ENCODE peak calls at places on chromosomes 6 and 20, in eight cellular contexts. H, T, W, C, I, J, P and M are unnamed samples.

GRCh38 chr6:157548635-157549467 is 167.9 kb downstream of the ZDHHC14 start:
- DNase-seq in T (no peak), C (no peak), H (no peak), W (no peak), I (no peak), P (no peak), J (no peak), M (no peak)

GRCh38 chr6:85250586-85251216 is 199.2 kb upstream of the NT5E start:
- DNase-seq in H (no peak), P (peak), J (peak), C (peak), W (peak), T (no peak), I (no peak), M (peak)

GRCh38 chr6:8229913-8230312 is 127.6 kb upstream of the EEF1E1 start:
- DNase-seq in T (no peak), P (no peak), W (no peak), C (no peak), H (no peak), I (no peak), J (no peak), M (no peak)

GRCh38 chr6:153790048-153790447 is 249.0 kb upstream of the OPRM1 start:
- DNase-seq in J (peak), P (peak), T (peak), C (peak), I (no peak), W (peak), H (no peak), M (peak)

GRCh38 chr20:50004175-50004574 is 21.4 kb downstream of the SNAI1 start:
- DNase-seq in W (no peak), J (peak), T (no peak), C (peak), P (no peak), H (no peak), I (no peak), M (no peak)

GRCh38 chr6:25930532-25931410 is at the start of gene SLC17A2:
- DNase-seq in T (no peak), J (no peak), P (no peak), I (no peak), W (no peak), H (no peak), C (no peak), M (no peak)

GRCh38 chr6:101393291-101394251 is at the start of gene GRIK2:
- DNase-seq in P (peak), H (no peak), C (peak), J (peak), W (no peak), T (peak), I (no peak), M (peak)

GRCh38 chr6:36737043-36737785 is 39.6 kb downstream of the RAB44 start:
- DNase-seq in I (no peak), T (no peak), W (no peak), H (no peak), P (no peak), C (no peak), J (no peak), M (no peak)

GRCh38 chr6:53910834-53911233 is 116.0 kb downstream of the LRRC1 start:
- DNase-seq in I (no peak), J (peak), C (peak), H (no peak), T (no peak), P (no peak), W (no peak), M (no peak)

GRCh38 chr20:14700641-14700965 is 363.2 kb upstream of the FLRT3 start:
- DNase-seq in J (peak), C (peak), W (peak), H (no peak), P (peak), I (no peak), T (peak), M (peak)

GRCh38 chr6:137043710-137044365 is 927 bp downstream of the IL20RA start:
- DNase-seq in I (peak), H (no peak), C (peak), J (peak), W (peak), T (peak), P (peak), M (peak)

GRCh38 chr20:37901667-37902503 is 1.0 kb upstream of the VSTM2L start:
- DNase-seq in C (peak), I (no peak), H (no peak), P (peak), T (peak), J (peak), W (peak), M (peak)
- H3K4me3 ChIP-seq in C (no peak), I (no peak), H (peak), P (peak), T (peak), J (peak), W (peak), M (peak)

GRCh38 chr20:25507385-25508082 is 77.8 kb downstream of the NINL start:
- DNase-seq in J (no peak), C (no peak), T (no peak), I (no peak), P (no peak), H (no peak), W (no peak), M (no peak)

GRCh38 chr20:25509084-25509483 is 76.2 kb downstream of the NINL start:
- DNase-seq in W (no peak), H (no peak), P (no peak), J (no peak), I (no peak), T (no peak), C (no peak), M (no peak)

GRCh38 chr20:25510202-25510601 is 75.1 kb downstream of the NINL start:
- DNase-seq in W (no peak), I (no peak), T (no peak), H (no peak), J (no peak), P (no peak), C (no peak), M (no peak)

GRCh38 chr20:25510721-25511120 is 74.6 kb downstream of the NINL start:
- DNase-seq in T (no peak), W (no peak), C (no peak), H (no peak), I (no peak), J (no peak), P (no peak), M (no peak)

DNA sequence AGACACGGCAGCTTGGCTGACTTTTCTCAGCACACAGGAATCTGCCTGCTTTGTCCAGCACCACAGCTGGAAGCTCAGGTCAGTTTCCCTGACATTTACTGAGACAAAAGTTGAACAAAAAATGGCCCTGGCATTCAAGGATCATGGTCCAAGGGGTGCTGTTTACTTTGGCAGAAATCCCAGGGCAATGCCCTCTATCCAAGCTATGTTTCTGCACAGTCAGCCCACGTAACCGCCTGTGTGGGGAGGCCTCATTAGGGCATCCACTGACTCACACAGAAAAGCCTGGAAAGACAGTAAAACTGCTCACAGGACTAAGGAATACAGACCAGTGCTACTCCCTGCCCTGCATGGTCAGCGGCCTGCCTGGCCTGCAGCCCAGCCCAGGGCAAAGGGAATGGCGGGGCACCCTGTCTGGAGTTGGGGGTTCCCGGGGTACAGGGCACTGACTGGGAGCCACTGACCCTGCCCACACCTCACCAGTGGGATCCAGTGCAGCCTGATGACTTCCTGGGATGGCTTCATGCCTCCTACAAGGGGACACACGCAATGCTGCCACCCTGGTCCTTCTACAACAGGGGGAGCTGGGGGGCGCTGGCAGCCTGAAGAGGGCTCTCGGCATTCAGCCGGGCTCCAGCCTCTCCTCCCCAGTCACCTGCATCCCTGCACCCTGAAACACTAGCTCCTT is 77.1 kb downstream of the NINL start:
- DNase-seq in I (no peak), J (peak), P (peak), W (peak), H (no peak), T (peak), C (peak), M (peak)
- H3K4me3 ChIP-seq in I (no peak), J (no peak), P (no peak), W (no peak), H (no peak), T (no peak), C (no peak), M (no peak)

DNA sequence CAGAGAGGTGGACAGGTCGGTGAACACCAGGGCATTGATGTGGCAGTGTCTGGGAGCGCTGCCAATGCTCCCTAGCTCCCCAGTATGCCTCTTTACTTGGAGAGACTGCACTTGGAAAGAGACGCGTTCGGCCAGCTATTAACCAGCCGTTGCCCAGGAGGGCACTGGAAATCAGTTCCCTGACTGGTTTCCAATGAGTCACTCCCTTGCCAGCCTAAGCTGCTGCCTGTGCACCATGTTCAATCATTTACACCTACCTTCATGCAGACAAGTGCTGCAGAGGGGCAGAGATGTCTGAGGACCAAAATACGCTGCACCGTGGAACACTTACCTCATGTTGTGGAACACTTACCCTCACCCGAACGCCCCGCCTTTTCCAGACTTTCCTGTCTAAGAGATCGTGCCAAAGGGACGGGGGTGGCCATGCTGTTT is 151.6 kb downstream of the SOBP start:
- DNase-seq in P (no peak), I (no peak), J (no peak), C (no peak), H (peak), W (no peak), T (no peak), M (no peak)
- H3K4me3 ChIP-seq in P (no peak), I (no peak), J (no peak), C (no peak), H (peak), W (no peak), T (no peak), M (no peak)

GRCh38 chr6:6319947-6320811 is at the start of gene F13A1:
- DNase-seq in T (no peak), P (no peak), W (no peak), H (peak), I (no peak), J (no peak), C (no peak), M (no peak)
- H3K4me3 ChIP-seq in T (no peak), P (no peak), W (no peak), H (peak), I (no peak), J (no peak), C (no peak), M (no peak)

GRCh38 chr6:149831380-149831820 is 32.8 kb downstream of the LRP11 start:
- DNase-seq in P (no peak), H (no peak), W (no peak), C (no peak), T (no peak), J (no peak), I (no peak), M (no peak)
- H3K4me3 ChIP-seq in P (no peak), H (no peak), W (no peak), C (no peak), T (peak), J (no peak), I (no peak), M (no peak)

GRCh38 chr20:2691127-2691526 is 1.5 kb upstream of the EBF4 start:
- DNase-seq in I (no peak), T (no peak), W (no peak), P (no peak), J (no peak), C (no peak), H (no peak), M (no peak)

GRCh38 chr20:2691663-2692035 is 931 bp upstream of the EBF4 start:
- DNase-seq in W (no peak), T (no peak), P (no peak), J (no peak), I (no peak), C (no peak), H (no peak), M (no peak)

GRCh38 chr20:2693286-2693995 is 861 bp downstream of the EBF4 start:
- DNase-seq in H (no peak), C (peak), I (peak), J (no peak), T (peak), P (no peak), W (no peak), M (no peak)

GRCh38 chr20:2692886-2693285 is 306 bp downstream of the EBF4 start:
- DNase-seq in H (no peak), J (no peak), I (no peak), W (no peak), P (no peak), C (no peak), T (no peak), M (no peak)

GRCh38 chr20:2692036-2692885 is at the start of gene EBF4:
- DNase-seq in W (peak), P (no peak), C (peak), I (peak), T (peak), J (peak), H (peak), M (no peak)
- H3K4me3 ChIP-seq in W (peak), P (peak), C (peak), I (no peak), T (peak), J (peak), H (peak), M (peak)

GRCh38 chr20:6533321-6533720 is 234.2 kb upstream of the BMP2 start:
- DNase-seq in J (peak), H (no peak), P (peak), I (no peak), W (peak), T (peak), C (peak), M (peak)
- H3K4me3 ChIP-seq in J (peak), H (no peak), P (no peak), I (no peak), W (peak), T (peak), C (no peak), M (no peak)

DNA sequence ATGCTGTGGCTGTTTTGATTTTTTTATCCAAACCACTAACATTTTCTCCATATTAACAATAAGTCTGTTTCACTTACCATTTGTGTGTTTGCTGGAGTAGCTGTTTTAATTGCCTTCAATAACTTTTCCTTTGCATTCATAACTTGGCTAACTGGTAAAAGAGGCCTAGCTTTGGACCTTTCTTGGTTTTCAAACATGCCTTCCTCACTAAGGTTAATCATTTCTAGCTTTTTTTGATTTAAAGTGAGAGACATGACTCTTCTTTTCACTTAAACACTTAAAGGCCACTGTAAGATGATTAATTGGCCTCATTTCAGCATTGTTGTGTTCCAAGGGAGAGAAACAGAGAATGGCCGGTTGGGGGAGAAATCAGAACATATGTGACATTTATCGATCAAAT is 2.9 kb downstream of the WFDC12 start:
- DNase-seq in C (no peak), H (no peak), T (no peak), W (no peak), J (no peak), P (no peak), I (no peak), M (no peak)
- H3K4me3 ChIP-seq in C (no peak), H (no peak), T (no peak), W (no peak), J (no peak), P (no peak), I (no peak), M (no peak)

DNA sequence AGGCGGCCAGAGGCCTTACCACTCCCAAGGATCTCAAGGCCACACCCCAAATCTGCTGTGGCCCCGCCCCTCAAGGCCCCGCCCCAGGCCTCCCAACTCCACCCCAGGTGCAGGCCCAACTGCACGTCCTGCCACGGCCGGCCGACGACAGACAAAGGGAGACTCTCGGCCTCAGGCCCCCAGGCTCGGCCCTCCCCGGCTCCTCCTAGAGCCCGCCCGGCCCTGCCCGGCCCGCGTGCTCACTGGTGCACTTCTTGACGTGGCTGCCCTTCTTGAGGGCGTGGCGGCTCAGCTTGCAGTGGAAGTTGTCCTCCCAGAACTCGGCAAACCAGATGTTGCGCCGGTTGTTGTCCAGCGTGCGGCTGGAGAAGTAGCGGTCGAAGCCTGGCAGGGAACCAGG is 89.6 kb downstream of the GRM4 start:
- DNase-seq in J (peak), T (no peak), I (no peak), W (peak), P (peak), H (peak), C (peak), M (peak)
- H3K4me3 ChIP-seq in J (no peak), T (peak), I (no peak), W (peak), P (no peak), H (peak), C (no peak), M (no peak)

GRCh38 chr20:17504326-17504897 is 26.8 kb downstream of the BFSP1 start:
- DNase-seq in P (no peak), I (no peak), J (no peak), W (no peak), T (no peak), H (no peak), C (no peak), M (no peak)
- H3K4me3 ChIP-seq in P (peak), I (peak), J (peak), W (peak), T (peak), H (peak), C (peak), M (no peak)